ENCODE peak calls at places on chromosomes 4 and X, in ten cellular contexts. E is Peyer's patch; P is effector memory CD4-positive, alpha-beta T cell; D is transverse colon; G is right lobe of liver; F is tibial nerve; V is A549; S is brain microvascular endothelial cell; M is colonic mucosa; N is fibroblast of lung. O is an unnamed sample.

GRCh38 chr4:102665527-102665926 is 95.2 kb downstream of the MANBA start:
- DNase-seq in E (no peak), P (no peak), D (no peak), G (no peak), F (no peak), V (no peak), S (no peak), M (no peak), N (no peak), O (no peak)

GRCh38 chrX:10280061-10280460 is 123.3 kb downstream of the CLCN4 start:
- DNase-seq in E (no peak), P (no peak), D (no peak), G (no peak), F (no peak), V (no peak), S (no peak), M (no peak), N (no peak), O (no peak)

GRCh38 chr4:130249002-130249401 is 1153.0 kb downstream of the C4orf33 start:
- DNase-seq in E (no peak), P (no peak), D (no peak), G (no peak), F (no peak), V (no peak), S (no peak), M (no peak), N (no peak), O (peak; percentile 7)

GRCh38 chrX:138463476-138463875 is 248.0 kb downstream of the FGF13 start:
- DNase-seq in E (no peak), P (no peak), D (no peak), G (no peak), F (no peak), V (no peak), S (no peak), M (no peak), N (no peak), O (no peak)

GRCh38 chr4:69617083-69617694 is 22.3 kb downstream of the UGT2A2 start:
- DNase-seq in E (no peak), P (no peak), D (no peak), G (no peak), F (no peak), V (peak; percentile 10), S (peak; percentile 45), M (no peak), N (peak; percentile 62), O (peak; percentile 7)

GRCh38 chrX:31420302-31420701 is 348.5 kb upstream of the FTHL17 start:
- DNase-seq in E (no peak), P (no peak), D (no peak), G (no peak), F (no peak), V (no peak), S (no peak), M (no peak), N (no peak), O (no peak)

GRCh38 chr4:19725130-19725529 is 526.6 kb upstream of the SLIT2 start:
- DNase-seq in E (no peak), P (no peak), D (no peak), G (no peak), F (no peak), V (no peak), S (no peak), M (no peak), N (no peak), O (no peak)

GRCh38 chrX:34563809-34564208 is 93.3 kb downstream of the TMEM47 start:
- DNase-seq in E (no peak), P (no peak), D (no peak), G (no peak), F (no peak), V (no peak), S (peak; percentile 4), M (no peak), N (no peak), O (no peak)

GRCh38 chr4:153497091-153497531 is 31.0 kb downstream of the TMEM131L start:
- DNase-seq in E (no peak), P (peak; percentile 22), D (no peak), G (no peak), F (no peak), V (no peak), S (peak; percentile 26), M (no peak), N (no peak), O (no peak)

GRCh38 chr4:153497988-153498967 is 32.1 kb downstream of the TMEM131L start:
- DNase-seq in E (no peak), P (no peak), D (no peak), G (no peak), F (no peak), V (no peak), S (peak; percentile 68), M (no peak), N (peak; percentile 67), O (no peak)

GRCh38 chr4:153501578-153501977 is 35.4 kb downstream of the TMEM131L start:
- DNase-seq in E (no peak), P (no peak), D (no peak), G (no peak), F (no peak), V (no peak), S (no peak), M (no peak), N (no peak), O (no peak)

GRCh38 chr4:153495480-153496206 is 29.5 kb downstream of the TMEM131L start:
- DNase-seq in E (no peak), P (no peak), D (no peak), G (no peak), F (no peak), V (no peak), S (no peak), M (no peak), N (no peak), O (no peak)

DNA sequence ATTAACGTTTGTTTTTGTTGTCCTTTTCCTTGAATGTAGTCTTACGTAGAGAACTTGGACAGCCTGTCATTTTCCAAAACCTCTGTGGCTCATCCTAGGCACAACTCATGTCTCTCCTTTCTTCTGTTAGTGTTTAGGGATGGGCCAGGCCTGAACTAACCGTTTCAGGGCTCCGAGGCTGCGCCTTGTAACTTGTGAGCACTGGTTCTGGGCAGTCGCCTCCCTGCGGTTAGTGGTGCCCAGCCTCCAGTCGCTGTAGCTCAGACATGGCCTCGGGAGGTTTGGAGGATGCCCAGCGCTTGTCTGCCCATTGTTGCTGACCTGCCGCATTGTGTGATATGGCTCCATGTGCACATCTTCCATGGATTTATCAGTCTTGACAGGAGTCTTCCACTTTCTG is 32.8 kb downstream of the TMEM131L start:
- DNase-seq in E (no peak), P (no peak), D (no peak), G (no peak), F (no peak), V (no peak), S (no peak), M (no peak), N (no peak), O (no peak)
- H3K27ac ChIP-seq in E (no peak overlapping the region), P (peak overlapping the region; percentile 78), D (peak overlapping the region; percentile 63), G (no peak overlapping the region), F (no peak overlapping the region), V (no peak overlapping the region), S (peak overlapping the region; percentile 34), M (peak overlapping the region; percentile 24), N (peak overlapping the region; percentile 63), O (no peak overlapping the region)

DNA sequence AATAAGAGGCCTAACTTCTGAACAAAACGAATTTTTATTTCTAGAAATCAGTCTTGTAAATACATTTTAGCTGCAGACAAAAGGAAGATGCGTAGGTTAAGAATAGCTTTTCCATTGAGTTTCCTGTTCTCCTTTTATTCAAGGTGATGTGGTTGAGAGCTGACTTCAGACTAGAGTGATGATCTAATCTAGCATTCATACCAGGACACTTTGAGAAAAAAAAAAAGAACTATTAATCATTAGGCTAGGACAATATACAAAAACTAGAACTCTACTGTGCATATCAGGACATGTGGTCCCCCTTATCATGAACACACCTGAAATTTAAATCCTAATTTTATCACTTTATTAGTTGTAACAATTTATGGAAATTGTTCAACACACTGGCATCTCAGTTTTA is 884.6 kb upstream of the EPHA5 start:
- DNase-seq in E (no peak), P (no peak), D (no peak), G (no peak), F (no peak), V (no peak), S (no peak), M (no peak), N (no peak), O (no peak)
- H3K27ac ChIP-seq in E (no peak overlapping the region), P (no peak overlapping the region), D (no peak overlapping the region), G (no peak overlapping the region), F (no peak overlapping the region), V (peak overlapping the region; percentile 36), S (peak overlapping the region; percentile 86), M (no peak overlapping the region), N (no peak overlapping the region), O (no peak overlapping the region)

DNA sequence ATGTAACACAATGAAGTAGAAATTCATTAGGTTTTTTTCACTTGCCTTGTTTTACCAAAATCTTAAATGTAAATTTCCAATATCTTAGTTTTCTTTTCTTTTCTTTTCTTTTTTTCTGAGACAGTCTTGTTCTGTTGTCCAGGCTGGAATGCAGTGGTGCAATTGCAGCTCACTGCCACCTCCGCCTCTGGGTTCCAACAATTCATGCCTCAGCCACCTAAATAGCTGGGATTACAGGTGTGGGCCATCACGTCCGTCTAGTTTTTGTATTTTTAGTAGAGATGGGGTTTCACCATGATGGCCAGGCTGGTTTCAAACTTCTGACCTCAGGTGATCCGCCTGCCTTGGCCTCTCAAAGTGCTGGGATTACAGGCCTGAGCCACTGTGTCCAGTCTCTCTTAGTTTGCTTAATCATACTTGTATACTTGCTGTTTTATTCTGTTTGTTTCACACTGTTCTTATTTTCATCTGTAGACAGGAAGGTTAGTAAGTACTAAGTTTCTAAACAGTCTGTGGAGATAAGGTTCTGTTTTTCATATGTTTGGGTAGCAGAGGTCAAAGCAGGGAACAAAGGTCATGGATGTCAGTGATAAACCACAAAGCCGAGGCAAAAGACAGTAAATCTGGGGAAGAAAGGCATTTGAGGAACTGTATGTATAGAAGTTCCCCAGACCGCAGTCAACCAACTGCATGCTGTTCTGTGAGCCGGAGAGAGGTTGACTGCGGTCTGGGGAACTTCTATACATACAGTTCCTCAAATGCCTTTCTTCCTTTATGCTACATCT is 129.1 kb downstream of the CBR4 start:
- DNase-seq in E (no peak), P (no peak), D (no peak), G (no peak), F (no peak), V (no peak), S (no peak), M (no peak), N (no peak), O (no peak)
- H3K27ac ChIP-seq in E (no peak overlapping the region), P (no peak overlapping the region), D (peak overlapping the region; percentile 82), G (peak overlapping the region; percentile 35), F (peak overlapping the region; percentile 62), V (no peak overlapping the region), S (no peak overlapping the region), M (no peak overlapping the region), N (no peak overlapping the region), O (no peak overlapping the region)

DNA sequence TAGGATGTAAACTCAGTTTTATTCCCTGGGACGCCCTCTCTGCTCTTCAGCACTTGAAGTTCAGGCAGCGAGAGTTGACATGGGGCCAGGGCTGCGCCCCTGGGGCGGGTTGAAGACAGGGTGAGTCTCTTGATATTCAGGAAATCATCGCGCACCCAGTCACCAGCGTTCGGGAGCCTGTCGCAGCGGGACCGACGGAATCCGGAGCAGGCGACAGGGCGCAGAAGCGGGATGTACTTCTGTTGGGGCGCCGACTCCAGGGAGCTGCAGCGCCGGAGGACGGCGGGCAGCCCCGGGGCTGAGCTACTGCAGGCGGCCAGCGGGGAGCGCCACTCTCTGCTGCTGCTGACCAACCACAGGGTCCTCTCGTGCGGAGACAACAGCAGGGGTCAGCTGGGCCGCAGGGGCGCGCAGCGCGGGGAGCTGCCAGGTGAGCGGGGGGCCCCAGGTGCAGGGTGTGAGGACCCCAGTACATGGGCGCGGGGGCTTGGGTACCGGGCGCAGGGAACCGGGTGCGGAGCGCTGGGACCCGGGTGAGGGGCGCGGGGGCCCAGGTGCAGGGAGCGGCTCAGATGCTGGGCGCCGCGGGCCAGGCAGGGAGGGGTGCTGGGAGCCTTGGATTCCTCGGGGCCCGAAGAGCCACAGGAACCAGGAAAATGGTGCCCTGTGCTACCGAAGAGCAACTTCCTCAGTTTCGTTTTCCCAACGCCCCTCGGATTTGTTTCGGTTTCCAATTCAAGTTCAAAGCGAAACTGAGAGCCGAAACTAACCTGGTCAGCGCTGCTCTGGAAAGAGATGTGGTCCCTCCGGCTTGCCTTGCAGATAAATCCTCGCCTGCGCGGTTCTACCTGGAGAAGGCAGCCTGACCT is at the start of gene HERC6:
- DNase-seq in E (peak; percentile 82), P (peak; percentile 77), D (peak; percentile 83), G (peak; percentile 82), F (peak; percentile 31), V (peak; percentile 69), S (peak; percentile 77), M (peak; percentile 82), N (peak; percentile 88), O (no peak)
- H3K27ac ChIP-seq in E (peak within 1 kb of the TSS; percentile 97), P (peak within 1 kb of the TSS; percentile 88), D (peak within 1 kb of the TSS; percentile 93), G (peak within 1 kb of the TSS; percentile 99), F (peak within 1 kb of the TSS; percentile 95), V (peak within 1 kb of the TSS; percentile 75), S (peak within 1 kb of the TSS; percentile 82), M (peak within 1 kb of the TSS; percentile 97), N (peak within 1 kb of the TSS; percentile 78), O (no peak within 1 kb of the TSS)

O was measured in iPS DF 6.9.